ENCODE peak calls at places on chromosomes 1 and 21, in nine cellular contexts. L, D, U, W, Q, N, E, B and M are unnamed samples.

GRCh38 chr1:229436178-229436577 is 2.3 kb upstream of the ACTA1 start:
- DNase-seq in L (no peak), D (no peak), U (no peak), W (no peak), Q (no peak), N (no peak), E (no peak), B (no peak), M (no peak)

GRCh38 chr1:156268336-156268735 is 14.3 kb downstream of the SMG5 start:
- DNase-seq in L (no peak), D (no peak), U (no peak), W (no peak), Q (no peak), N (no peak), E (no peak), B (no peak), M (no peak)

GRCh38 chr1:164165466-164165865 is 393.5 kb upstream of the PBX1 start:
- DNase-seq in L (no peak), D (no peak), U (no peak), W (no peak), Q (no peak), N (no peak), E (no peak), B (no peak), M (no peak)

GRCh38 chr1:18724001-18724411 is 93.4 kb downstream of the PAX7 start:
- DNase-seq in L (no peak), D (no peak), U (no peak), W (no peak), Q (peak; percentile 81), N (no peak), E (no peak), B (no peak), M (no peak)

GRCh38 chr1:208300084-208300770 is 56.0 kb upstream of the PLXNA2 start:
- DNase-seq in L (no peak), D (no peak), U (no peak), W (no peak), Q (no peak), N (no peak), E (no peak), B (no peak), M (no peak)

GRCh38 chr1:27616441-27616840 is 12.5 kb upstream of the AHDC1 start:
- DNase-seq in L (no peak), D (no peak), U (no peak), W (no peak), Q (peak; percentile 75), N (no peak), E (no peak), B (no peak), M (no peak)

GRCh38 chr1:22572778-22573177 is 9.5 kb downstream of the EPHA8 start:
- DNase-seq in L (no peak), D (no peak), U (no peak), W (no peak), Q (no peak), N (no peak), E (no peak), B (no peak), M (no peak)

GRCh38 chr1:212470059-212470458 is 37.3 kb downstream of the NENF start:
- DNase-seq in L (peak; percentile 79), D (no peak), U (peak; percentile 90), W (no peak), Q (no peak), N (no peak), E (no peak), B (no peak), M (no peak)

GRCh38 chr1:51792864-51793263 is 85.7 kb downstream of the NRDC start:
- DNase-seq in L (peak; percentile 95), D (no peak), U (no peak), W (no peak), Q (no peak), N (no peak), E (no peak), B (no peak), M (no peak)

GRCh38 chr21:34147835-34148804 is 74.7 kb downstream of the MRPS6 start:
- DNase-seq in L (no peak), D (no peak), U (no peak), W (no peak), Q (no peak), N (no peak), E (no peak), B (no peak), M (no peak)

GRCh38 chr1:95084317-95085176 is 11.8 kb upstream of the ALG14 start:
- DNase-seq in L (peak; percentile 38), D (no peak), U (no peak), W (no peak), Q (peak; percentile 78), N (no peak), E (no peak), B (peak; percentile 8), M (no peak)

GRCh38 chr1:223726380-223727001 is 14.2 kb downstream of the CAPN2 start:
- DNase-seq in L (peak; percentile 94), D (peak; percentile 70), U (peak; percentile 87), W (no peak), Q (peak; percentile 80), N (peak; percentile 73), E (peak; percentile 73), B (peak; percentile 88), M (peak; percentile 83)

GRCh38 chr1:13893456-13893855 is 193.5 kb downstream of the PRDM2 start:
- DNase-seq in L (no peak), D (no peak), U (no peak), W (no peak), Q (peak; percentile 26), N (no peak), E (no peak), B (no peak), M (no peak)

GRCh38 chr1:902802-903201 is 20.9 kb upstream of the SAMD11 start:
- DNase-seq in L (no peak), D (no peak), U (no peak), W (no peak), Q (peak; percentile 34), N (no peak), E (no peak), B (no peak), M (no peak)

GRCh38 chr1:24694380-24694843 is 50.8 kb upstream of the CLIC4 start:
- DNase-seq in L (no peak), D (no peak), U (no peak), W (peak; percentile 89), Q (no peak), N (peak; percentile 69), E (no peak), B (no peak), M (peak; percentile 79)

GRCh38 chr1:26913754-26914619 is at the start of gene NR0B2:
- DNase-seq in L (no peak), D (no peak), U (no peak), W (peak; percentile 76), Q (peak; percentile 33), N (no peak), E (no peak), B (no peak), M (no peak)

GRCh38 chr1:233586301-233586700 is 27.6 kb upstream of the KCNK1 start:
- DNase-seq in L (no peak), D (no peak), U (no peak), W (no peak), Q (no peak), N (no peak), E (no peak), B (no peak), M (no peak)